ENCODE peak calls at places on chromosome 17, in ten cellular contexts. One of them, this sample, is unnamed. For H3K4me1, the result is how much of the 10 kb centered on the place peaks cover.

GRCh38 chr17:19539841-19540311 is 6.2 kb downstream of the SLC47A1 start:
- DNase-seq in spleen: no peak
- DNase-seq in CD8-positive, alpha-beta T cell: no peak
- DNase-seq in upper lobe of right lung: no peak
- DNase-seq in body of pancreas: no peak
- DNase-seq in fibroblast of lung: no peak
- DNase-seq in ascending aorta: no peak
- DNase-seq in ovary: no peak
- DNase-seq in suprapubic skin: no peak
- DNase-seq in psoas muscle: no peak
- DNase-seq in this sample: no peak

GRCh38 chr17:7438050-7438614 is 1.2 kb upstream of the FGF11 start:
- DNase-seq in ovary: no peak
- DNase-seq in suprapubic skin: peak
- DNase-seq in ascending aorta: no peak
- DNase-seq in spleen: peak
- DNase-seq in body of pancreas: peak
- DNase-seq in CD8-positive, alpha-beta T cell: peak
- DNase-seq in upper lobe of right lung: peak
- DNase-seq in psoas muscle: peak
- DNase-seq in fibroblast of lung: no peak
- DNase-seq in this sample: peak

GRCh38 chr17:32259596-32259995 is 6.0 kb upstream of the RHBDL3 start:
- DNase-seq in suprapubic skin: no peak
- DNase-seq in upper lobe of right lung: no peak
- DNase-seq in spleen: peak
- DNase-seq in ascending aorta: no peak
- DNase-seq in ovary: no peak
- DNase-seq in fibroblast of lung: peak
- DNase-seq in body of pancreas: no peak
- DNase-seq in CD8-positive, alpha-beta T cell: no peak
- DNase-seq in psoas muscle: no peak
- DNase-seq in this sample: no peak

GRCh38 chr17:80891096-80892018 is 100.3 kb upstream of the CHMP6 start:
- DNase-seq in body of pancreas: no peak
- DNase-seq in suprapubic skin: no peak
- DNase-seq in CD8-positive, alpha-beta T cell: peak
- DNase-seq in ovary: no peak
- DNase-seq in upper lobe of right lung: no peak
- DNase-seq in spleen: peak
- DNase-seq in ascending aorta: peak
- DNase-seq in psoas muscle: peak
- DNase-seq in fibroblast of lung: peak
- DNase-seq in this sample: no peak

GRCh38 chr17:54948380-54948779 is 20.1 kb downstream of the COX11 start:
- DNase-seq in ascending aorta: no peak
- DNase-seq in suprapubic skin: no peak
- DNase-seq in fibroblast of lung: peak
- DNase-seq in psoas muscle: no peak
- DNase-seq in ovary: no peak
- DNase-seq in CD8-positive, alpha-beta T cell: no peak
- DNase-seq in body of pancreas: no peak
- DNase-seq in spleen: no peak
- DNase-seq in upper lobe of right lung: no peak
- DNase-seq in this sample: no peak

GRCh38 chr17:21210411-21211076 is 3.4 kb downstream of the TMEM11 start:
- DNase-seq in ascending aorta: no peak
- DNase-seq in CD8-positive, alpha-beta T cell: no peak
- DNase-seq in spleen: no peak
- DNase-seq in suprapubic skin: no peak
- DNase-seq in ovary: no peak
- DNase-seq in body of pancreas: no peak
- DNase-seq in fibroblast of lung: no peak
- DNase-seq in psoas muscle: no peak
- DNase-seq in upper lobe of right lung: no peak
- DNase-seq in this sample: no peak

GRCh38 chr17:37212184-37212583 is 163.6 kb upstream of the C17orf78 start:
- DNase-seq in suprapubic skin: no peak
- DNase-seq in ovary: no peak
- DNase-seq in psoas muscle: no peak
- DNase-seq in body of pancreas: no peak
- DNase-seq in spleen: no peak
- DNase-seq in ascending aorta: no peak
- DNase-seq in fibroblast of lung: no peak
- DNase-seq in upper lobe of right lung: no peak
- DNase-seq in CD8-positive, alpha-beta T cell: no peak
- DNase-seq in this sample: no peak

GRCh38 chr17:75454193-75454592 is 2.2 kb upstream of the TMEM94 start:
- DNase-seq in spleen: no peak
- DNase-seq in CD8-positive, alpha-beta T cell: no peak
- DNase-seq in body of pancreas: no peak
- DNase-seq in upper lobe of right lung: no peak
- DNase-seq in ascending aorta: no peak
- DNase-seq in fibroblast of lung: no peak
- DNase-seq in suprapubic skin: no peak
- DNase-seq in psoas muscle: no peak
- DNase-seq in ovary: no peak
- DNase-seq in this sample: no peak

GRCh38 chr17:52751051-52751450 is 592.5 kb upstream of the CA10 start:
- DNase-seq in CD8-positive, alpha-beta T cell: no peak
- DNase-seq in body of pancreas: no peak
- DNase-seq in spleen: peak
- DNase-seq in psoas muscle: no peak
- DNase-seq in fibroblast of lung: no peak
- DNase-seq in upper lobe of right lung: no peak
- DNase-seq in ovary: no peak
- DNase-seq in suprapubic skin: no peak
- DNase-seq in ascending aorta: no peak
- DNase-seq in this sample: no peak

DNA sequence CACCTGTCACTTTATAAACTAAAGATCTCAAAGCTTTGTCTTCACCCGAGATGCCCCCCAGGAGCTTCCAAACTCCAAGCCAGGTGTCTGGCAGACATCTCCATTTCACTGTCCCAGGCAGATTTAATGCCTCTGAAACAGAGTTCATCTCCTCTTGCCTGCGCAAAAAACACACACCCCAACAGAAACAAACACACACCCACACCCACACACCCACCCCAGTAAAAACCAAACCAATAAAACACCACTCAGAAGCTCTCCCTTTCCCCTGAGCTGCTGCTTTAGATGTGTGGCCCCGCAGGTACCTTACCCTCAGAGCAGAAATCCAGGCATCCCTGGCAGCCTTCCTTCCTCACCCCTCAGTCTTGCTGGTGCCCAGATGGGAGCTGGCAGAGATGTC is 14.4 kb downstream of the SEC14L1 start:
- DNase-seq in fibroblast of lung: no peak
- DNase-seq in suprapubic skin: no peak
- DNase-seq in ovary: no peak
- DNase-seq in spleen: no peak
- DNase-seq in ascending aorta: no peak
- DNase-seq in psoas muscle: no peak
- DNase-seq in upper lobe of right lung: no peak
- DNase-seq in body of pancreas: no peak
- DNase-seq in CD8-positive, alpha-beta T cell: no peak
- DNase-seq in this sample: no peak
- H3K4me1 ChIP-seq in fibroblast of lung: under half
- H3K4me1 ChIP-seq in suprapubic skin: half or more
- H3K4me1 ChIP-seq in ovary: under half
- H3K4me1 ChIP-seq in spleen: half or more
- H3K4me1 ChIP-seq in ascending aorta: under half
- H3K4me1 ChIP-seq in psoas muscle: half or more
- H3K4me1 ChIP-seq in upper lobe of right lung: half or more
- H3K4me1 ChIP-seq in body of pancreas: under half
- H3K4me1 ChIP-seq in CD8-positive, alpha-beta T cell: under half
- H3K4me1 ChIP-seq in this sample: under half

DNA sequence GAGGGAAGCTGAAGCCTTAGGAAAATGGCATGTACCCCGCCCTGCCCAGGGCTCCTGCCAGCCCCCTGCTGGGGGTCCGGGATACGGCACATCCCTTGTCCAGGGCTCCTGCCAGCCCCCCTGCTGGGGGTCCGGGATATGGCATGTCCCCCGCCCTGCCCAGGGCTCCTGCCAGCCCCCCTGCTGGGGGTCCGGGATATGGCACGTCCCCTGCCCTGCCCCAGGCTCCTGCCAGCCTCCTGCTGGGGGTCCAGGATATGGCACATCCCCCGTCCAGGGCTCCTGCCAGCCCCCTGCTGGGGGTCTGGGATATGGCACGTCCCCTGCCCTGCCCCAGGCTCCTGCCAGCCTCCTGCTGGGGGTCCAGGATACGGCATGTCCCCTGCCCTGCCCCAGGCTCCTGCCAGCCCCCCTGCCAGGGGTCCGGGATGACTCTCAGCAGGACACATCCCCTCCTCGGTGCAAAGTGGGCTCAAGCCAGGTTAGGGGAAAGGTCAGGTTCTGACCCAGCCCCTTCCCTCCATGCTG is 43.2 kb downstream of the RPH3AL start:
- DNase-seq in suprapubic skin: no peak
- DNase-seq in spleen: peak
- DNase-seq in ascending aorta: no peak
- DNase-seq in psoas muscle: peak
- DNase-seq in CD8-positive, alpha-beta T cell: no peak
- DNase-seq in upper lobe of right lung: peak
- DNase-seq in ovary: peak
- DNase-seq in body of pancreas: peak
- DNase-seq in fibroblast of lung: peak
- DNase-seq in this sample: no peak
- TF ChIP-seq CTCF in suprapubic skin: peak
- TF ChIP-seq CTCF in spleen: no peak
- TF ChIP-seq CTCF in ascending aorta: peak
- TF ChIP-seq CTCF in psoas muscle: peak
- TF ChIP-seq CTCF in CD8-positive, alpha-beta T cell: peak
- TF ChIP-seq CTCF in upper lobe of right lung: peak
- TF ChIP-seq CTCF in ovary: no peak
- TF ChIP-seq CTCF in body of pancreas: no peak
- TF ChIP-seq CTCF in fibroblast of lung: peak
- TF ChIP-seq CTCF in this sample: peak

DNA sequence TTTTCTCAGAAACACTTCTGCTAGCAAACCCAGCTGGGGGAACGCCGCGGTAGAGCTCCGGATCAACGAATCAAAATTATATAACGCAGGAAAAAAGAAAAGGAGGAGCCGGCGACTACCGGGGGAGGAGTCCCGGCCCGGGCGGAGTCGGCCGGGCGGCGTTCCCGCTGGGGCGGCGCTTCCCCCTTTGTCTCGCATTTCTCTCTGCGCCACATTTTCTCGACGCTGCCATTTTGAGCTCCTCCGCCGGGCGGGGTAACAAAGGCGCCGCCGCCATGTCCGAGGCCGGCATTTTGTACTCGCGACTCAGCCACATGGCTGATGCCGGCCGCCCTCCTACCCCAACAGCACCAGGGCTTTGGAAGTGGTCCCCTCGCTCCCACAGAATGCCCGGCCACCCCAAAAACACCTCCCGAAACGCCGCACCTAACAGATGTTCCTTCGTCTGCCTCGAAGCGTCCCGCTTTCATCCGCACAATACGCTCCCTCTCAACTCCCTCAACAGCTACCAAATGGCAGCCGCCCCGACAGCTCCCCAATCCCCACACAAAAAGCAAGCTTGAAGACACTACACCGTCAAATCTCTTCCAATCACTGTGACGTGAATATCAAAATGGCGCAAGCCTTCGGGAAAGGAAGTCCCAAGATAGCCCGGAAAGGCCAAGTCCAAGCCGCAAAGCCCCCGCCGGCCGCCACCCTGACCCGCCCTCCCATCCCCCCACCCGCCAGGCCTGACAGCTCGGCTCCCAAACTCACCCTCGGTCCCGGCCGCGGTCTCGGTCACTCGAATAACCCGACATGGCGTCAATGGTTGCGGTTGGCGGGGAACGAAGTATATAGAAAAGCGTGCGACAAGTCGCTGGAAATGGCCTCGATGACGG is 529 bp downstream of the DDX5 start:
- DNase-seq in body of pancreas: peak
- DNase-seq in suprapubic skin: peak
- DNase-seq in upper lobe of right lung: peak
- DNase-seq in fibroblast of lung: peak
- DNase-seq in ascending aorta: peak
- DNase-seq in CD8-positive, alpha-beta T cell: peak
- DNase-seq in spleen: peak
- DNase-seq in psoas muscle: peak
- DNase-seq in ovary: peak
- DNase-seq in this sample: peak
- H3K27ac ChIP-seq in body of pancreas: peak
- H3K27ac ChIP-seq in suprapubic skin: peak
- H3K27ac ChIP-seq in upper lobe of right lung: peak
- H3K27ac ChIP-seq in fibroblast of lung: peak
- H3K27ac ChIP-seq in ascending aorta: peak
- H3K27ac ChIP-seq in CD8-positive, alpha-beta T cell: peak
- H3K27ac ChIP-seq in spleen: peak
- H3K27ac ChIP-seq in psoas muscle: peak
- H3K27ac ChIP-seq in ovary: peak
- H3K27ac ChIP-seq in this sample: peak

DNA sequence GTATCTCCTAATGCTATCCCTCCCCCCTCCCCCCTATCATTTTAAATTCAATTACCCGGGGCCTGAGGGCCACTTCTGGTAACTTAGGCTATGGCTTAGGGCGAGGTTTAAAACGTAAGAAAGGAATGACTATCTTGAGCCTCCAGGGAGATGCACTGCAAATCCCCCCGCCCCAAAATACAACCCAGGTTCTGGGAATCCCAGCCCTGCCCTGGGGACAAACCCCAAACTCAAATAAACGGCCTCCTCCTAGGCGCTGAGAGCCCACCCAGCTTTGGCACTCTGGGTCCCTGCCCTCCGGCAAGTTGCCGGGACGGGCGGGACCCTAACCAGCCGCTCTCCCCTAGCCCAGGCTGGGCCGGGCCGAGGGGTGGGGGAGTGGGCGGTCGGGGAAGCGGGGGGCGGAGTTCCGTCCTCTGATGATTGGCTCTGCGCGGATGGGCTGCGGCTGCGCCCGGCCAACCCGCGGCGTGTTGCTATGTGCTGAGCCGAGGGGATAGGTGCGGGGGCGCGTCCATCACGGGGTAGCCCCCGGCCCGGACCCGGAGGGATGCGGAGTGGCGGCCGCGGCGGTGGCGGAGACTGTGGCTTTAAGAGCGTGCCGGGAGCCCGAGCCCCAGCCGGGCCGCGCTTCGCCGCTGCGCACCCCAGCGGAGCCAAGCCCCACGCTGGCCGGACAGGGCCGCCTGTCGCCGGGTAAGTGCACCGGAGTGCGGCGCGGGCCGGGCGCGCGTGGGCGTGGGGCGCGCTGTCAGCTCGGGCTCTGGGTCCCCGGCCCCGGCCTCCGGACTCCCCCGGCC is at the start of gene YPEL2:
- DNase-seq in ascending aorta: peak
- DNase-seq in suprapubic skin: peak
- DNase-seq in ovary: peak
- DNase-seq in body of pancreas: peak
- DNase-seq in spleen: peak
- DNase-seq in psoas muscle: peak
- DNase-seq in upper lobe of right lung: peak
- DNase-seq in CD8-positive, alpha-beta T cell: peak
- DNase-seq in fibroblast of lung: peak
- DNase-seq in this sample: peak
- H3K4me1 ChIP-seq in ascending aorta: under half
- H3K4me1 ChIP-seq in suprapubic skin: half or more
- H3K4me1 ChIP-seq in ovary: under half
- H3K4me1 ChIP-seq in body of pancreas: half or more
- H3K4me1 ChIP-seq in spleen: half or more
- H3K4me1 ChIP-seq in psoas muscle: half or more
- H3K4me1 ChIP-seq in upper lobe of right lung: half or more
- H3K4me1 ChIP-seq in CD8-positive, alpha-beta T cell: half or more
- H3K4me1 ChIP-seq in fibroblast of lung: under half
- H3K4me1 ChIP-seq in this sample: under half

This sample was measured in right atrium auricular region.